ENCODE peak calls at places on chromosomes 13 and 19, in eight cellular contexts. P is COLO829; Y is GM04504; T is T-helper 2 cell; Q is activated CD8-positive, alpha-beta memory T cell treated with anti-CD3 and anti-CD28 coated beads, Interleukin-2, amount 50 U/mL, for 48 hours; N is HEK293T; E is RPMI7951; S is AG08395. A is an unnamed sample.

GRCh38 chr19:48169585-48169973 is 565 bp downstream of the LIG1 start:
- DNase-seq in E (peak; percentile 51), P (peak; percentile 82), Y (peak; percentile 24), T (peak; percentile 77), N (peak; percentile 95), S (peak; percentile 93), Q (peak; percentile 98), A (peak; percentile 64)

GRCh38 chr13:108728370-108728769 is 99.0 kb downstream of the MYO16 start:
- DNase-seq in N (peak; percentile 9), E (no peak), Q (no peak), S (no peak), P (no peak), Y (no peak), T (no peak), A (peak; percentile 21)

GRCh38 chr19:13010038-13010991 is 15.0 kb downstream of the NFIX start:
- DNase-seq in P (no peak), Y (no peak), E (no peak), T (no peak), Q (no peak), N (no peak), S (no peak), A (no peak)

GRCh38 chr19:27691991-27692390 is 1521.0 kb downstream of the UQCRFS1 start:
- DNase-seq in Y (no peak), S (no peak), T (no peak), Q (no peak), N (no peak), P (no peak), E (no peak), A (no peak)

GRCh38 chr13:97100821-97101220 is 106.5 kb upstream of the OXGR1 start:
- DNase-seq in T (no peak), Y (no peak), P (no peak), N (no peak), S (no peak), Q (no peak), E (no peak), A (no peak)

GRCh38 chr13:98846521-98846920 is 94.0 kb upstream of the SLC15A1 start:
- DNase-seq in P (no peak), T (no peak), N (no peak), E (no peak), S (no peak), Y (no peak), Q (no peak), A (no peak)

GRCh38 chr19:18392417-18392816 is 5.0 kb downstream of the LRRC25 start:
- DNase-seq in N (no peak), Q (no peak), P (no peak), E (no peak), S (no peak), Y (no peak), T (no peak), A (no peak)

GRCh38 chr19:4054471-4055208 is 12.1 kb downstream of the ZBTB7A start:
- DNase-seq in T (no peak), P (no peak), Y (no peak), S (no peak), E (no peak), N (no peak), Q (no peak), A (no peak)

GRCh38 chr13:73991384-73991783 is 142.8 kb downstream of the KLF12 start:
- DNase-seq in Y (no peak), Q (no peak), N (no peak), P (no peak), S (no peak), T (no peak), E (no peak), A (no peak)

GRCh38 chr13:80340643-80341097 is 256 bp downstream of the SPRY2 start:
- DNase-seq in E (no peak), S (no peak), N (no peak), P (no peak), Q (no peak), T (peak; percentile 17), Y (no peak), A (peak; percentile 72)

GRCh38 chr13:30666113-30666512 is 48.4 kb downstream of the USPL1 start:
- DNase-seq in Q (no peak), T (no peak), E (no peak), Y (no peak), S (no peak), N (no peak), P (no peak), A (no peak)

GRCh38 chr19:2271516-2272103 is 10.4 kb downstream of the PEAK3 start:
- DNase-seq in E (peak; percentile 75), P (no peak), T (no peak), N (no peak), Q (peak; percentile 66), S (peak; percentile 83), Y (peak; percentile 67), A (peak; percentile 50)

GRCh38 chr13:57640582-57640981 is 9.0 kb downstream of the PCDH17 start:
- DNase-seq in N (no peak), Q (no peak), Y (no peak), E (no peak), T (no peak), P (no peak), S (no peak), A (no peak)

GRCh38 chr19:55688422-55689218 is 13.6 kb downstream of the EPN1 start:
- DNase-seq in N (no peak), P (no peak), E (no peak), Y (no peak), S (no peak), Q (no peak), T (no peak), A (peak; percentile 74)

GRCh38 chr13:111058796-111059506 is 56.2 kb upstream of the ARHGEF7 start:
- DNase-seq in S (peak; percentile 20), N (no peak), Y (no peak), Q (no peak), T (no peak), E (peak; percentile 58), P (no peak), A (no peak)

GRCh38 chr19:56120371-56121179 is 520 bp downstream of the ZNF787 start:
- DNase-seq in Y (peak; percentile 51), S (peak; percentile 94), E (peak; percentile 81), T (peak; percentile 78), Q (peak; percentile 92), P (peak; percentile 82), N (peak; percentile 86), A (no peak)

GRCh38 chr19:41619018-41619571 is 7.8 kb downstream of the CEACAM4 start:
- DNase-seq in Y (no peak), N (no peak), T (no peak), P (no peak), S (no peak), E (no peak), Q (peak; percentile 38), A (no peak)

GRCh38 chr19:15210323-15210774 is 9.6 kb upstream of the NOTCH3 start:
- DNase-seq in Q (no peak), Y (no peak), N (no peak), E (peak; percentile 82), P (no peak), T (no peak), S (peak; percentile 76), A (no peak)

A was measured in NCI-H526.